ENCODE peak calls at places on chromosomes 1 and 21, in nine cellular contexts. O is brain microvascular endothelial cell, U is cardiac fibroblast, Q is fibroblast of mammary gland, A is fibroblast of lung, M is spleen, H is bronchial epithelial cell, L is IMR-90, G is tibial artery. T is an unnamed sample.
A peak's percentile ranks its signal among the peaks of the same experiment; 100 is the strongest.

GRCh38 chr1:1116701-1117468 is 996 bp upstream of the C1orf159 start:
- DNase-seq in G (peak; percentile 67), M (no peak), L (no peak), O (no peak), A (peak; percentile 16), Q (no peak), H (no peak), U (peak; percentile 19), T (no peak)

GRCh38 chr1:53307037-53307436 is 20.8 kb downstream of the LRP8 start:
- DNase-seq in A (no peak), G (no peak), L (no peak), H (no peak), Q (no peak), O (no peak), M (no peak), U (no peak), T (no peak)

GRCh38 chr1:8422439-8423133 is 104.7 kb downstream of the SLC45A1 start:
- DNase-seq in A (no peak), Q (no peak), H (peak; percentile 26), M (peak; percentile 82), U (peak; percentile 45), L (peak; percentile 30), O (peak; percentile 18), G (peak; percentile 69), T (no peak)

GRCh38 chr21:37335053-37335452 is 31.5 kb upstream of the DYRK1A start:
- DNase-seq in H (no peak), Q (no peak), O (no peak), L (no peak), A (no peak), U (no peak), M (no peak), G (no peak), T (no peak)

GRCh38 chr21:25234857-25235801 is 372.2 kb downstream of the MRPL39 start:
- DNase-seq in L (no peak), O (no peak), A (no peak), Q (no peak), G (no peak), H (no peak), U (no peak), M (no peak), T (no peak)

GRCh38 chr1:76158126-76158525 is 83.6 kb downstream of the ST6GALNAC3 start:
- DNase-seq in H (no peak), U (no peak), M (no peak), L (no peak), O (no peak), Q (no peak), G (no peak), A (peak; percentile 22), T (no peak)

GRCh38 chr1:9400425-9401079 is 107.9 kb downstream of the SPSB1 start:
- DNase-seq in L (peak; percentile 46), U (peak; percentile 48), O (no peak), A (peak; percentile 48), G (no peak), M (no peak), H (no peak), Q (no peak), T (no peak)

GRCh38 chr1:240310226-240310925 is 218.7 kb downstream of the FMN2 start:
- DNase-seq in G (no peak), M (no peak), H (peak; percentile 76), A (peak; percentile 88), L (peak; percentile 85), U (peak; percentile 62), Q (peak; percentile 86), O (no peak), T (peak; percentile 74)

GRCh38 chr1:11682799-11683198 is 1.9 kb upstream of the MAD2L2 start:
- DNase-seq in L (peak; percentile 7), H (no peak), Q (no peak), G (no peak), O (no peak), M (no peak), A (peak; percentile 23), U (no peak), T (no peak)

GRCh38 chr1:1137256-1138045 is 21.6 kb upstream of the C1orf159 start:
- DNase-seq in U (no peak), M (peak; percentile 92), L (no peak), O (no peak), G (no peak), Q (no peak), A (no peak), H (no peak), T (no peak)

GRCh38 chr1:248807067-248807737 is 18.5 kb downstream of the SH3BP5L start:
- DNase-seq in M (peak; percentile 91), U (peak; percentile 59), L (peak; percentile 39), O (no peak), H (peak; percentile 25), A (no peak), Q (peak; percentile 48), G (no peak), T (peak; percentile 2)

GRCh38 chr1:92960395-92961130 is 699 bp downstream of the DIPK1A start:
- DNase-seq in G (peak; percentile 84), A (peak; percentile 78), U (peak; percentile 88), O (peak; percentile 80), H (peak; percentile 82), M (peak; percentile 82), Q (peak; percentile 84), L (peak; percentile 82), T (peak; percentile 81)

GRCh38 chr1:18989176-18989799 is 32.8 kb upstream of the IFFO2 start:
- DNase-seq in M (no peak), Q (no peak), H (no peak), O (no peak), U (no peak), G (peak; percentile 34), L (no peak), A (no peak), T (no peak)

GRCh38 chr1:59452026-59452425 is 155.1 kb downstream of the FGGY start:
- DNase-seq in L (no peak), U (no peak), G (no peak), A (no peak), H (no peak), O (no peak), Q (no peak), M (no peak), T (no peak)
- H3K4me3 ChIP-seq in L (no peak overlapping the region), U (no peak overlapping the region), G (no peak overlapping the region), A (no peak overlapping the region), H (no peak overlapping the region), O (no peak overlapping the region), Q (no peak overlapping the region), M (no peak overlapping the region), T (no peak overlapping the region)

DNA sequence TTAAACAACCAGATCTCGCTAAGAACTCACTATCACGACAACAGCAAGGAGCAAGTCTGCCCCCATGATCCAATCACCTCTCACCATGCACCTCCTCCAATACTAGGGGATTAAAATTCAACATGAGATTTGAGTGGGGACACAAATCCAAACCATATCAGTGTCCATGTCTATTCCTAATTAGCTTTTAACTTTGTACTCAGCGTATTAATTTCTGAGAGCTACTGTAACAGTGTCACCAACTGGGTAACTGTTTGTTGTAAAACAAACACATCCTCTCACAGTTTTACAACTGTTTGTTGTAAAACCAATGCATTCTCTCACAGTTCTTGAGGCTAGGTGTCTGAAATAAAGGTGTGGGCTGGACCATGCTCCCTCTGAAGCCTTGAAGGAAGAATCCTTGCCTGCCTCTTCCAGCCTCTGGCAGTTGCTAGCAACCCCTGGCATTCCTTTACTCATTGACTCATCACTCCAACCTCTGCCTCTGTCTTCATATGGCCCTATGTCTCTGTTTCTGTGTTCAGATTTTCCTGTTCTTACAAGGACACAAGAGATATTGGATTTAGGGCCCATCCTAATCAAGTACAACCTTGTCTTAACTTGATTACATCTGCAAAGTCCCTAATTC is 121.2 kb downstream of the LTN1 start:
- DNase-seq in L (peak; percentile 51), O (peak; percentile 12), G (no peak), U (no peak), M (no peak), H (no peak), Q (peak; percentile 51), A (peak; percentile 7), T (no peak)
- TF ChIP-seq CTCF in L (no peak), O (no peak), G (no peak), U (no peak), M (no peak), H (no peak), Q (no peak), A (no peak), T (no peak)

GRCh38 chr1:30548294-30548693 is 175.1 kb downstream of the MATN1 start:
- DNase-seq in M (no peak), Q (no peak), U (no peak), O (no peak), L (no peak), H (no peak), A (no peak), G (no peak), T (no peak)

GRCh38 chr1:30550365-30551220 is 172.8 kb downstream of the MATN1 start:
- DNase-seq in L (no peak), G (no peak), A (no peak), O (no peak), Q (no peak), M (peak; percentile 29), H (no peak), U (no peak), T (no peak)

DNA sequence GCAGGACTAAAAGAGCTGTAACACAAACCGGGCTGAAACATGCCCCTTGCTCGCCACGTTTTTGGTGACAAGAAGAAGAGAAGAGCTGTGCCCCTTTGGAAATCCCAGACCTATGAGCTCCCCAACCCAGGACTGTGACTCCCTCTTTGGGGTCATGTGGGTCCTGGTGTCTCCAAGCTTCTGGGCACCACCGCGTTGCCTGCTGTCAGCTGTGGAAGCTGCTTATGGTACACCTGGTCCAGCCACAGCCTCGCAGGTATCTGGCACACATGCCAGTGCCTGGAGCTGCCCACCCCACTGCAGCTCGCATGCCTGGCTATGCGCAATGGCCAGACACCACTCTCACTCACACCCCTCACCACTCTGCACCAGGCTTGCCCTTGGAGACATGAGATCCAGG is 171.8 kb downstream of the MATN1 start:
- DNase-seq in Q (no peak), H (no peak), A (no peak), G (no peak), L (no peak), M (peak; percentile 47), U (no peak), O (no peak), T (no peak)
- H3K4me3 ChIP-seq in Q (no peak overlapping the region), H (no peak overlapping the region), A (no peak overlapping the region), G (no peak overlapping the region), L (no peak overlapping the region), M (no peak overlapping the region), U (no peak overlapping the region), O (no peak overlapping the region), T (no peak overlapping the region)

GRCh38 chr1:162327144-162327790 is 49.4 kb downstream of the SPATA46 start:
- DNase-seq in O (no peak), L (no peak), H (peak; percentile 61), M (no peak), Q (peak; percentile 63), U (peak; percentile 63), A (no peak), G (no peak), T (no peak)

GRCh38 chr1:162327791-162328165 is 48.9 kb downstream of the SPATA46 start:
- DNase-seq in M (no peak), A (no peak), L (no peak), H (no peak), O (no peak), Q (no peak), U (no peak), G (no peak), T (no peak)

GRCh38 chr1:162324391-162324790 is 52.3 kb downstream of the SPATA46 start:
- DNase-seq in O (no peak), Q (no peak), G (no peak), L (no peak), U (no peak), M (no peak), A (peak; percentile 65), H (no peak), T (no peak)

GRCh38 chr1:162326559-162326958 is 50.1 kb downstream of the SPATA46 start:
- DNase-seq in L (no peak), Q (no peak), H (no peak), A (no peak), M (no peak), U (no peak), G (no peak), O (no peak), T (no peak)

GRCh38 chr1:162328507-162328906 is 48.1 kb downstream of the SPATA46 start:
- DNase-seq in Q (no peak), G (no peak), O (no peak), L (no peak), M (no peak), U (no peak), A (no peak), H (no peak), T (no peak)
- TF ChIP-seq CTCF in Q (no peak), G (no peak), O (no peak), L (no peak), M (no peak), U (no peak), A (no peak), H (no peak), T (no peak)

T was measured in retinal pigment epithelial cell.